ENCODE peak calls at places on chromosomes 3 and 15, in nine cellular contexts. N is GM23338, C is H1, Y is SK-N-SH, P is Panc1, D is breast epithelium, M is suprapubic skin, H is stomach, A is HCT116. Z is an unnamed sample.

GRCh38 chr15:70083423-70083822 is 14.3 kb downstream of the TLE3 start:
- DNase-seq in D (no peak), Y (no peak), N (peak), P (no peak), M (no peak), A (no peak), C (no peak), H (no peak), Z (no peak)

GRCh38 chr3:64257096-64257755 is 32.0 kb upstream of the PRICKLE2 start:
- DNase-seq in D (no peak), H (no peak), N (no peak), C (no peak), M (no peak), Y (no peak), A (no peak), P (no peak), Z (no peak)

GRCh38 chr15:94421711-94422110 is 190.3 kb downstream of the MCTP2 start:
- DNase-seq in A (no peak), N (no peak), P (no peak), Y (no peak), H (no peak), M (no peak), D (no peak), C (no peak), Z (no peak)

GRCh38 chr15:70541511-70541910 is 221.8 kb downstream of the UACA start:
- DNase-seq in H (no peak), D (peak), A (no peak), N (no peak), P (no peak), C (no peak), M (no peak), Y (no peak), Z (no peak)

GRCh38 chr3:128484404-128485282 is 8.4 kb downstream of the GATA2 start:
- DNase-seq in P (no peak), Y (peak), N (peak), H (no peak), A (no peak), M (no peak), D (no peak), C (no peak), Z (no peak)

GRCh38 chr3:194344012-194344411 is 7.1 kb downstream of the CPN2 start:
- DNase-seq in Y (peak), P (no peak), H (peak), N (peak), D (peak), M (no peak), C (peak), A (peak), Z (no peak)

GRCh38 chr15:89554247-89554646 is 21.0 kb upstream of the TICRR start:
- DNase-seq in A (no peak), P (no peak), H (no peak), C (no peak), Y (no peak), D (no peak), N (no peak), M (no peak), Z (no peak)

GRCh38 chr15:23646165-23647000 is 1.3 kb downstream of the MAGEL2 start:
- DNase-seq in H (no peak), Y (peak), C (no peak), M (no peak), N (no peak), A (no peak), D (no peak), P (no peak), Z (no peak)

GRCh38 chr3:17905996-17906395 is 163.6 kb upstream of the TBC1D5 start:
- DNase-seq in D (no peak), C (no peak), Y (no peak), M (no peak), A (no peak), N (no peak), H (no peak), P (no peak), Z (peak)

DNA sequence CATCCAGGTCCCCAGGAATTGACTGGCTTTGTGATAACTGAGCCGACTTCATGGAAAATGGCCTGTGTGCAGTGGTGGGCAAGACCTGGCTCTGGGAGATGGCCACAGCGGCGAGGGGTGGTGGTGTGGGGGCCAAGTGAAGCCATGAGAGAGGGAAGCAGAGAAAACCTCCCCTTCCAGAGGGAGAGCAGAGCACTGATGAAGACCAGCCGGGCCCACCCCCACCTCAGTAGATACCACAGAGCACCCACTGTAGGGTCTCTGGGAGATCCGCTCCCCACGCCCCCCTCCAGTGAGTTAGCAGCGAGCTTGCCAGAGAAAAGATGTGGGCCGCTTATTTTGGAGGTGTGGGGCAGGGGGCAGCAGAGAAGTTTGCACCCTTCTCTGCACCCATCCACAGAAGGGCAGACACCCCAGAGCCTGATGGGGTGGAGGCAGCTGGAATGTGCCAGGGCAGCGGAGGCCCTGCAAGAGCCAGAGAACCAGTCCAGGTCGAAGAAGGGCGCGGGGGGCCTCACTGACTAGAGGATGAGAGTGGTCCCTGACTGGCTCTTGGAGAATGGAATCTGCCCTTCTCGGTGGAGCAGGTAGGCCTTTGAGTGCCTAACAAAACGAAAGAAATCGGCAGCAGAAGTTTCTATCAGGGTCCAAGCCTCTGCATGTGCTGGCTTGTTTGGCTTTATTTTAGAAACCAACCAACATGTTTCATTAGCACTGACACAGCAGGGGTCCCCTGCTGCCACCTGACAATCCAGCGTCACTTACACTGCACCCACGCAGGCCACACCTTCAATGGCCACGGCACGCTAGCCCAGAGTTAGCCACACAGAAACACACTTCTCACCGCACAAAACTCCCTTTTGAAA is 28.3 kb downstream of the MELTF start:
- DNase-seq in H (no peak), M (peak), P (no peak), N (no peak), C (no peak), Y (no peak), A (no peak), D (peak), Z (no peak)
- TF ChIP-seq POLR2AphosphoS5 in H (no peak), M (no peak), P (no peak), N (no peak), C (no peak), Y (no peak), A (no peak), D (no peak), Z (no peak)

GRCh38 chr3:129626744-129627349 is 20.4 kb upstream of the PLXND1 start:
- DNase-seq in C (peak), M (peak), H (peak), P (no peak), A (peak), Y (peak), N (peak), D (peak), Z (peak)

GRCh38 chr3:129627350-129628168 is 21.1 kb upstream of the PLXND1 start:
- DNase-seq in C (peak), N (peak), H (peak), D (peak), A (peak), Y (peak), M (peak), P (peak), Z (peak)

GRCh38 chr3:129623447-129624118 is 17.1 kb upstream of the PLXND1 start:
- DNase-seq in Y (peak), C (no peak), D (peak), M (peak), A (no peak), H (peak), P (no peak), N (no peak), Z (no peak)

GRCh38 chr3:129624347-129625070 is 18.0 kb upstream of the PLXND1 start:
- DNase-seq in M (peak), Y (no peak), H (no peak), P (no peak), D (peak), C (no peak), A (no peak), N (no peak), Z (no peak)

DNA sequence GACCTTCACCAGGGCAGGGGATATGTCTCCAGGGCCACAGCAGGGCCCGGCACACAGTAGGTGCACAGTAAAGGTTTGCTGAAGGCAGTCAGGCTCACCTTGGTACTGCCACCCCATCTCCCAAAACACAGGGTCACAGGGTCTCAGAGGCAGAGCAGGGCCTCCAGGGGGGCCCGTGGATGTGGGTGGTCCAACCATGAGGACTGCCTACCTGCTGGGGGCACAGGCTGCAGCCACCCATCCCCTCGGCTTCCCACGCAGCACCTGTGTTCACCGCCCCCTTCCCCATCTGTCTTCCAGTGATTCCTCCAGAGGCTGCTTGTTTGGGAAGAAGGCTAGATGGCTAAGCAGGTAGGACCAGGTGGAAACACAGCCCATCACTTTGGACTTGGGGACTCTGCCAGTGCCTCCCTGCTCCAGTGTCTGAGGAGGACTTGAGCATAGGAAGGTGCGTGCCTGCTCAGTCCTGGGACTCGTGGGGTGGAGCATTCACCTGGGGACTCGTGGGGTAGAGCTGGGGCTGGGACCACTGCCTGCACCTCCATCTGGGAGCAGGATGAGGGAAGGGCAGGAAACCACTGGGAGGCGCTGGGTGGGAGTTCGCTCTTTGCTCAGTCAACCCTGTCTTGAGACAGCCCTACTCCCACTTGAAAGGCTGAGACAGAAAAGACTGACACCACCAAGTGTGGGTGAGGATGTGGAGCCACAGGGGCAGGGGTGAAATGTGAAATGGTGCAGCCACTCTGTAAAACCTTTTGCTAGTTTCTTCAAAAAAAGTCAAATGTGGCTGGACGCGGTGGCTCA is 18.8 kb upstream of the PLXND1 start:
- DNase-seq in C (peak), D (peak), M (peak), Y (peak), H (no peak), P (no peak), N (peak), A (no peak), Z (no peak)
- H3K27ac ChIP-seq in C (no peak), D (peak), M (peak), Y (no peak), H (peak), P (peak), N (no peak), A (peak), Z (no peak)

GRCh38 chr3:190356246-190356645 is 31.7 kb upstream of the CLDN16 start:
- DNase-seq in A (no peak), D (no peak), H (no peak), Y (no peak), M (no peak), C (no peak), P (no peak), N (no peak), Z (no peak)

GRCh38 chr3:190359813-190360212 is 28.1 kb upstream of the CLDN16 start:
- DNase-seq in H (no peak), D (no peak), P (no peak), C (no peak), M (no peak), N (peak), Y (no peak), A (no peak), Z (no peak)

GRCh38 chr3:190360228-190360627 is 27.7 kb upstream of the CLDN16 start:
- DNase-seq in D (no peak), H (no peak), N (no peak), C (no peak), A (no peak), Y (no peak), M (no peak), P (no peak), Z (no peak)

GRCh38 chr3:190361791-190362190 is 26.2 kb upstream of the CLDN16 start:
- DNase-seq in N (no peak), H (no peak), P (no peak), M (no peak), C (no peak), Y (no peak), A (no peak), D (no peak), Z (no peak)

GRCh38 chr3:190357468-190357867 is 30.5 kb upstream of the CLDN16 start:
- DNase-seq in Y (no peak), N (no peak), M (no peak), A (no peak), P (no peak), D (no peak), H (no peak), C (no peak), Z (no peak)
- H3K4me3 ChIP-seq in Y (no peak), N (no peak), M (no peak), A (no peak), P (no peak), D (no peak), H (no peak), C (no peak), Z (no peak)

GRCh38 chr15:44568338-44568737 is 31.4 kb downstream of the EIF3J start:
- DNase-seq in C (no peak), Y (no peak), H (no peak), P (no peak), D (no peak), N (no peak), A (no peak), M (no peak), Z (no peak)

GRCh38 chr15:44569316-44569715 is 32.4 kb downstream of the EIF3J start:
- DNase-seq in P (no peak), M (no peak), C (no peak), D (no peak), N (no peak), Y (no peak), H (no peak), A (no peak), Z (no peak)

GRCh38 chr15:44566176-44566575 is 29.2 kb downstream of the EIF3J start:
- DNase-seq in Y (no peak), P (no peak), C (no peak), A (no peak), H (no peak), N (no peak), M (no peak), D (no peak), Z (no peak)

DNA sequence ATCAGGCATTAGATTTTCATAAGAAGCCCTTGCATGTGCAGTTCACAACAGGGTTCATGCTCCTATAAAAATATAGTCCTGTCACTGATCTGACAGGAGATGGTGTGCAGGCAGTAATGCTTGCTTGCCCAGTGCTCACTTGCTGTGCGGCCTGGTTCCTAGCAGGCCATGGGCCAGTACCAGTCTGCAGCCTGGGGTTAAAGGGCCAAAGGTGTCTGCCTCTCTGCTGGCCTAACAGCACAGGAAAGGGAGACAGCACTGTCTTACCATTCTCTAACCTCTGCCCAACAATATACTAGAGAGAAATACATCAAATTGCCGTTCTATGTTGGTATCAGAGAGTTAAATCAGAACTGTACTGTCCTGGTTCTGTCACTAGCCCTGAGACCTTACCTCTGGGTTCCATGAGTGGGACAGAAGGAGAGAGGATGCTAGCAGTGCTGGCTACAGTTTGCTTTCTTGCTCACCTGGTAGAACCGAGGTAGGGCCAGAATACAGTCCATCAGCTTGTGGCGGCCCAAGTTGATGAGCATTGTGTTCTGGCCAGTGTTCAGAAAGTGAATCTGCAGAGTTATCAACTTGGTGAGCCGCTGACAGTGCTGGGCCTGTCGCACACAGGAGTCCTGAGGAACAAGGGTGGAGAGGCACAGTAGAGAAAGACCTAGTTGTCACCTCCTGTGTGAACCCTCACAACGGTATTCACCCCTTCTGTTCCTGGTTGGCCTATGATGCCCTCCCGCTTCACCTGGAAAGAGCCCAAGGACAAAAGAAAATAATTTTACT is 28.6 kb downstream of the EIF3J start:
- DNase-seq in D (no peak), Y (no peak), P (no peak), N (no peak), C (no peak), M (no peak), H (no peak), A (no peak), Z (no peak)
- TF ChIP-seq POLR2AphosphoS5 in D (no peak), Y (no peak), P (no peak), N (no peak), C (peak), M (no peak), H (no peak), A (no peak), Z (peak)

GRCh38 chr3:151926956-151927355 is 53.5 kb downstream of the SUCNR1 start:
- DNase-seq in C (no peak), A (no peak), D (no peak), N (no peak), P (no peak), M (no peak), Y (no peak), H (no peak), Z (no peak)
- H3K27ac ChIP-seq in C (no peak), A (no peak), D (peak), N (no peak), P (no peak), M (peak), Y (peak), H (no peak), Z (no peak)

GRCh38 chr3:136958931-136959330 is 1.1 kb downstream of the IL20RB start:
- DNase-seq in C (no peak), Y (no peak), M (no peak), P (no peak), D (no peak), H (no peak), A (no peak), N (no peak), Z (no peak)

GRCh38 chr3:136956994-136957393 is 789 bp upstream of the IL20RB start:
- DNase-seq in P (no peak), N (no peak), D (no peak), Y (no peak), M (no peak), A (no peak), H (no peak), C (no peak), Z (no peak)

GRCh38 chr3:136959599-136959998 is 1.8 kb downstream of the IL20RB start:
- DNase-seq in D (no peak), Y (no peak), M (no peak), H (no peak), N (no peak), C (no peak), P (no peak), A (no peak), Z (no peak)

GRCh38 chr3:136955813-136956212 is 2.0 kb upstream of the IL20RB start:
- DNase-seq in C (no peak), A (peak), M (no peak), H (no peak), P (peak), Y (no peak), N (no peak), D (no peak), Z (no peak)

DNA sequence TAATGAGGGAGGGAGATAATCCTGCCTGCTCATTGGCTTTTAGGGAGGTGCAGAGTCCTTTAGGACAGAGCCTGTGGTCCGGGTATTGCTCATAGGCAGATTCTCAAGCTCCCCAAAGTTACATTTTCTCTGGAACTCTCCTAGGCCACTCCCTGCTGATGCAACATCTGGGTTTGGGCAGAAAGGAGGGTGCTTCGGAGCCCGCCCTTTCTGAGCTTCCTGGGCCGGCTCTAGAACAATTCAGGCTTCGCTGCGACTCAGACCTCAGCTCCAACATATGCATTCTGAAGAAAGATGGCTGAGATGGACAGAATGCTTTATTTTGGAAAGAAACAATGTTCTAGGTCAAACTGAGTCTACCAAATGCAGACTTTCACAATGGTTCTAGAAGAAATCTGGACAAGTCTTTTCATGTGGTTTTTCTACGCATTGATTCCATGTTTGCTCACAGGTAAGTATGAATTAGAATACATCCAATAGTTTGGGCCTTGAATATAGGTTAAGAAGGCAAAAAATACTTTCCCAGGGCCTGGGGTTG is at the start of gene IL20RB:
- DNase-seq in P (no peak), D (no peak), Y (no peak), N (peak), H (no peak), M (peak), C (no peak), A (peak), Z (no peak)
- H3K4me3 ChIP-seq in P (no peak), D (no peak), Y (no peak), N (no peak), H (no peak), M (peak), C (no peak), A (no peak), Z (no peak)

GRCh38 chr3:102593754-102594602 is 159.2 kb downstream of the ZPLD1 start:
- DNase-seq in M (no peak), C (no peak), D (no peak), N (no peak), A (no peak), Y (no peak), H (no peak), P (no peak), Z (no peak)
- TF ChIP-seq POLR2AphosphoS5 in M (no peak), C (no peak), D (no peak), N (no peak), A (no peak), Y (no peak), H (no peak), P (no peak), Z (no peak)

GRCh38 chr3:122681294-122682015 is 816 bp downstream of the PARP14 start:
- DNase-seq in P (no peak), M (no peak), A (no peak), N (peak), Y (peak), C (peak), D (no peak), H (no peak), Z (no peak)
- H3K27ac ChIP-seq in P (peak), M (peak), A (peak), N (no peak), Y (no peak), C (no peak), D (peak), H (peak), Z (no peak)

GRCh38 chr3:152317184-152317583 is 48.5 kb downstream of the MBNL1 start:
- DNase-seq in H (no peak), A (no peak), P (no peak), N (no peak), M (no peak), C (no peak), Y (no peak), D (no peak), Z (peak)

GRCh38 chr3:152319256-152319655 is 50.5 kb downstream of the MBNL1 start:
- DNase-seq in M (no peak), H (no peak), P (no peak), Y (no peak), A (no peak), D (no peak), C (no peak), N (no peak), Z (no peak)

GRCh38 chr3:152316318-152316717 is 47.6 kb downstream of the MBNL1 start:
- DNase-seq in Y (no peak), P (no peak), N (no peak), H (no peak), C (no peak), M (no peak), A (no peak), D (no peak), Z (no peak)

GRCh38 chr3:152318512-152318911 is 49.8 kb downstream of the MBNL1 start:
- DNase-seq in M (no peak), A (no peak), P (no peak), C (no peak), Y (no peak), N (no peak), D (no peak), H (no peak), Z (no peak)

GRCh38 chr3:152317956-152318355 is 49.2 kb downstream of the MBNL1 start:
- DNase-seq in A (no peak), D (no peak), P (no peak), Y (no peak), N (no peak), M (no peak), H (no peak), C (no peak), Z (no peak)
- H3K4me3 ChIP-seq in A (no peak), D (no peak), P (no peak), Y (no peak), N (no peak), M (no peak), H (no peak), C (no peak), Z (no peak)